ENCODE peak calls at places on chromosomes 4 and X, in six cellular contexts. One of them, this sample, is unnamed.

GRCh38 chr4:146520894-146521542 is 722 bp downstream of the SLC10A7 start:
- DNase-seq in endothelial cell of umbilical vein: peak
- DNase-seq in left kidney: peak
- DNase-seq in astrocyte of the spinal cord: peak
- DNase-seq in lower leg skin: no peak
- DNase-seq in GM13976: peak
- DNase-seq in this sample: peak

GRCh38 chr4:3346146-3346545 is 53.3 kb downstream of the RGS12 start:
- DNase-seq in endothelial cell of umbilical vein: peak
- DNase-seq in left kidney: peak
- DNase-seq in astrocyte of the spinal cord: peak
- DNase-seq in lower leg skin: no peak
- DNase-seq in GM13976: peak
- DNase-seq in this sample: peak

GRCh38 chr4:123546123-123546654 is 149.6 kb downstream of the SPRY1 start:
- DNase-seq in endothelial cell of umbilical vein: no peak
- DNase-seq in left kidney: peak
- DNase-seq in astrocyte of the spinal cord: no peak
- DNase-seq in lower leg skin: no peak
- DNase-seq in GM13976: no peak
- DNase-seq in this sample: no peak

GRCh38 chr4:13919021-13919441 is 291.5 kb upstream of the BOD1L1 start:
- DNase-seq in endothelial cell of umbilical vein: no peak
- DNase-seq in left kidney: peak
- DNase-seq in astrocyte of the spinal cord: peak
- DNase-seq in lower leg skin: no peak
- DNase-seq in GM13976: no peak
- DNase-seq in this sample: no peak

GRCh38 chr4:87219648-87220093 is 747 bp downstream of the KLHL8 start:
- DNase-seq in endothelial cell of umbilical vein: no peak
- DNase-seq in left kidney: peak
- DNase-seq in astrocyte of the spinal cord: no peak
- DNase-seq in lower leg skin: no peak
- DNase-seq in GM13976: peak
- DNase-seq in this sample: no peak

GRCh38 chr4:113080050-113080449 is 30.6 kb downstream of the ANK2 start:
- DNase-seq in endothelial cell of umbilical vein: no peak
- DNase-seq in left kidney: peak
- DNase-seq in astrocyte of the spinal cord: no peak
- DNase-seq in lower leg skin: no peak
- DNase-seq in GM13976: no peak
- DNase-seq in this sample: no peak

GRCh38 chrX:150569155-150569477 is 695 bp downstream of the MTM1 start:
- DNase-seq in endothelial cell of umbilical vein: no peak
- DNase-seq in left kidney: no peak
- DNase-seq in astrocyte of the spinal cord: peak
- DNase-seq in lower leg skin: no peak
- DNase-seq in GM13976: no peak
- DNase-seq in this sample: peak

GRCh38 chr4:46254788-46255187 is 130.9 kb upstream of the GABRG1 start:
- DNase-seq in endothelial cell of umbilical vein: no peak
- DNase-seq in left kidney: no peak
- DNase-seq in astrocyte of the spinal cord: peak
- DNase-seq in lower leg skin: no peak
- DNase-seq in GM13976: no peak
- DNase-seq in this sample: no peak

GRCh38 chr4:113919611-113920010 is 59.8 kb downstream of the ARSJ start:
- DNase-seq in endothelial cell of umbilical vein: no peak
- DNase-seq in left kidney: no peak
- DNase-seq in astrocyte of the spinal cord: peak
- DNase-seq in lower leg skin: no peak
- DNase-seq in GM13976: no peak
- DNase-seq in this sample: no peak

GRCh38 chrX:116238093-116238492 is 67.5 kb downstream of the AGTR2 start:
- DNase-seq in endothelial cell of umbilical vein: no peak
- DNase-seq in left kidney: no peak
- DNase-seq in astrocyte of the spinal cord: no peak
- DNase-seq in lower leg skin: no peak
- DNase-seq in GM13976: no peak
- DNase-seq in this sample: no peak

GRCh38 chrX:117996408-117996807 is 120.2 kb downstream of the KLHL13 start:
- DNase-seq in endothelial cell of umbilical vein: no peak
- DNase-seq in left kidney: no peak
- DNase-seq in astrocyte of the spinal cord: no peak
- DNase-seq in lower leg skin: no peak
- DNase-seq in GM13976: no peak
- DNase-seq in this sample: no peak

GRCh38 chr4:137961051-137961438 is 281.1 kb downstream of the SLC7A11 start:
- DNase-seq in endothelial cell of umbilical vein: no peak
- DNase-seq in left kidney: no peak
- DNase-seq in astrocyte of the spinal cord: no peak
- DNase-seq in lower leg skin: no peak
- DNase-seq in GM13976: no peak
- DNase-seq in this sample: no peak